ENCODE peak calls at places on chromosomes 13 and 19, in five cellular contexts. One of them, this sample, is unnamed.

GRCh38 chr13:48507024-48507423 is 25.9 kb downstream of the RCBTB2 start:
- DNase-seq in left ventricle myocardium superior: no peak
- DNase-seq in SHP77 treated with DMSO at 0.1 percent for 48 hours: no peak
- DNase-seq in activated T-cell treated with anti-CD3 and anti-CD28 coated beads for 48 hours: no peak
- DNase-seq in non-pigmented ciliary epithelial cell: no peak
- DNase-seq in this sample: no peak

GRCh38 chr13:29978211-29978610 is 127.8 kb upstream of the UBL3 start:
- DNase-seq in left ventricle myocardium superior: no peak
- DNase-seq in activated T-cell treated with anti-CD3 and anti-CD28 coated beads for 48 hours: no peak
- DNase-seq in SHP77 treated with DMSO at 0.1 percent for 48 hours: no peak
- DNase-seq in non-pigmented ciliary epithelial cell: no peak
- DNase-seq in this sample: no peak

GRCh38 chr19:35315883-35316282 is 13.1 kb upstream of the CD22 start:
- DNase-seq in activated T-cell treated with anti-CD3 and anti-CD28 coated beads for 48 hours: no peak
- DNase-seq in SHP77 treated with DMSO at 0.1 percent for 48 hours: no peak
- DNase-seq in non-pigmented ciliary epithelial cell: no peak
- DNase-seq in left ventricle myocardium superior: no peak
- DNase-seq in this sample: no peak

GRCh38 chr13:99087954-99088491 is 110.2 kb upstream of the DOCK9 start:
- DNase-seq in left ventricle myocardium superior: no peak
- DNase-seq in activated T-cell treated with anti-CD3 and anti-CD28 coated beads for 48 hours: no peak
- DNase-seq in SHP77 treated with DMSO at 0.1 percent for 48 hours: peak
- DNase-seq in non-pigmented ciliary epithelial cell: no peak
- DNase-seq in this sample: no peak

GRCh38 chr19:38076337-38076736 is 147.7 kb downstream of the DPF1 start:
- DNase-seq in non-pigmented ciliary epithelial cell: no peak
- DNase-seq in SHP77 treated with DMSO at 0.1 percent for 48 hours: no peak
- DNase-seq in activated T-cell treated with anti-CD3 and anti-CD28 coated beads for 48 hours: no peak
- DNase-seq in left ventricle myocardium superior: no peak
- DNase-seq in this sample: no peak

GRCh38 chr13:113406321-113407102 is 42.6 kb upstream of the GRTP1 start:
- DNase-seq in SHP77 treated with DMSO at 0.1 percent for 48 hours: no peak
- DNase-seq in left ventricle myocardium superior: no peak
- DNase-seq in activated T-cell treated with anti-CD3 and anti-CD28 coated beads for 48 hours: no peak
- DNase-seq in non-pigmented ciliary epithelial cell: no peak
- DNase-seq in this sample: no peak

GRCh38 chr19:3231288-3231687 is 6.8 kb downstream of the CELF5 start:
- DNase-seq in non-pigmented ciliary epithelial cell: no peak
- DNase-seq in left ventricle myocardium superior: no peak
- DNase-seq in SHP77 treated with DMSO at 0.1 percent for 48 hours: no peak
- DNase-seq in activated T-cell treated with anti-CD3 and anti-CD28 coated beads for 48 hours: no peak
- DNase-seq in this sample: no peak

GRCh38 chr19:2524840-2525723 is 49.2 kb downstream of the GADD45B start:
- DNase-seq in SHP77 treated with DMSO at 0.1 percent for 48 hours: no peak
- DNase-seq in activated T-cell treated with anti-CD3 and anti-CD28 coated beads for 48 hours: no peak
- DNase-seq in left ventricle myocardium superior: peak
- DNase-seq in non-pigmented ciliary epithelial cell: no peak
- DNase-seq in this sample: no peak

GRCh38 chr19:14248578-14249011 is 42.6 kb upstream of the ADGRL1 start:
- DNase-seq in SHP77 treated with DMSO at 0.1 percent for 48 hours: no peak
- DNase-seq in left ventricle myocardium superior: peak
- DNase-seq in non-pigmented ciliary epithelial cell: peak
- DNase-seq in activated T-cell treated with anti-CD3 and anti-CD28 coated beads for 48 hours: no peak
- DNase-seq in this sample: peak

GRCh38 chr19:38412491-38412890 is 9.6 kb downstream of the FAM98C start:
- DNase-seq in non-pigmented ciliary epithelial cell: no peak
- DNase-seq in left ventricle myocardium superior: no peak
- DNase-seq in SHP77 treated with DMSO at 0.1 percent for 48 hours: no peak
- DNase-seq in activated T-cell treated with anti-CD3 and anti-CD28 coated beads for 48 hours: no peak
- DNase-seq in this sample: no peak

GRCh38 chr13:94415484-94415883 is 64.0 kb downstream of the DCT start:
- DNase-seq in left ventricle myocardium superior: no peak
- DNase-seq in activated T-cell treated with anti-CD3 and anti-CD28 coated beads for 48 hours: no peak
- DNase-seq in non-pigmented ciliary epithelial cell: no peak
- DNase-seq in SHP77 treated with DMSO at 0.1 percent for 48 hours: no peak
- DNase-seq in this sample: no peak

GRCh38 chr19:7478173-7478842 is 10.5 kb downstream of the PEX11G start:
- DNase-seq in activated T-cell treated with anti-CD3 and anti-CD28 coated beads for 48 hours: no peak
- DNase-seq in non-pigmented ciliary epithelial cell: no peak
- DNase-seq in left ventricle myocardium superior: no peak
- DNase-seq in SHP77 treated with DMSO at 0.1 percent for 48 hours: no peak
- DNase-seq in this sample: no peak

This sample was measured in stimulated activated naive CD8-positive, alpha-beta T cell treated with anti-CD3 and anti-CD28 coated beads, Interleukin-15, amount 100 ng/mL, for 72 hours.